ENCODE peak calls at places on chromosomes 2 and 18, in nine cellular contexts. One of them, this sample, is unnamed.

GRCh38 chr2:28350791-28351285 is 41.8 kb upstream of the FOSL2 start:
- DNase-seq in neural progenitor cell: no peak
- DNase-seq in ovary: no peak
- DNase-seq in foreskin melanocyte: no peak
- DNase-seq in esophagus squamous epithelium: no peak
- DNase-seq in EL: no peak
- DNase-seq in myocyte: no peak
- DNase-seq in SJSA1: no peak
- DNase-seq in heart right ventricle: no peak
- DNase-seq in this sample: no peak

GRCh38 chr2:71780162-71780561 is 326.8 kb downstream of the DYSF start:
- DNase-seq in neural progenitor cell: no peak
- DNase-seq in ovary: no peak
- DNase-seq in foreskin melanocyte: no peak
- DNase-seq in esophagus squamous epithelium: no peak
- DNase-seq in EL: no peak
- DNase-seq in myocyte: no peak
- DNase-seq in SJSA1: no peak
- DNase-seq in heart right ventricle: no peak
- DNase-seq in this sample: no peak

GRCh38 chr2:174607989-174608865 is 10.6 kb upstream of the WIPF1 start:
- DNase-seq in neural progenitor cell: no peak
- DNase-seq in ovary: no peak
- DNase-seq in foreskin melanocyte: no peak
- DNase-seq in esophagus squamous epithelium: no peak
- DNase-seq in EL: no peak
- DNase-seq in myocyte: no peak
- DNase-seq in SJSA1: no peak
- DNase-seq in heart right ventricle: no peak
- DNase-seq in this sample: no peak

GRCh38 chr2:20781656-20782265 is 41.1 kb downstream of the LDAH start:
- DNase-seq in neural progenitor cell: peak
- DNase-seq in ovary: no peak
- DNase-seq in foreskin melanocyte: peak
- DNase-seq in esophagus squamous epithelium: no peak
- DNase-seq in EL: peak
- DNase-seq in myocyte: peak
- DNase-seq in SJSA1: peak
- DNase-seq in heart right ventricle: no peak
- DNase-seq in this sample: no peak

GRCh38 chr2:65490222-65490621 is 57.8 kb upstream of the SPRED2 start:
- DNase-seq in neural progenitor cell: no peak
- DNase-seq in ovary: no peak
- DNase-seq in foreskin melanocyte: no peak
- DNase-seq in esophagus squamous epithelium: no peak
- DNase-seq in EL: no peak
- DNase-seq in myocyte: no peak
- DNase-seq in SJSA1: no peak
- DNase-seq in heart right ventricle: no peak
- DNase-seq in this sample: no peak

GRCh38 chr2:177525351-177525750 is 132.8 kb downstream of the AGPS start:
- DNase-seq in neural progenitor cell: no peak
- DNase-seq in ovary: no peak
- DNase-seq in foreskin melanocyte: no peak
- DNase-seq in esophagus squamous epithelium: no peak
- DNase-seq in EL: no peak
- DNase-seq in myocyte: no peak
- DNase-seq in SJSA1: no peak
- DNase-seq in heart right ventricle: no peak
- DNase-seq in this sample: no peak

GRCh38 chr2:9844036-9844483 is 786 bp downstream of the TAF1B start:
- DNase-seq in neural progenitor cell: peak
- DNase-seq in ovary: no peak
- DNase-seq in foreskin melanocyte: no peak
- DNase-seq in esophagus squamous epithelium: no peak
- DNase-seq in EL: peak
- DNase-seq in myocyte: no peak
- DNase-seq in SJSA1: no peak
- DNase-seq in heart right ventricle: no peak
- DNase-seq in this sample: no peak

GRCh38 chr2:184261331-184261730 is 337.0 kb upstream of the ZNF804A start:
- DNase-seq in neural progenitor cell: no peak
- DNase-seq in ovary: no peak
- DNase-seq in foreskin melanocyte: no peak
- DNase-seq in esophagus squamous epithelium: no peak
- DNase-seq in EL: no peak
- DNase-seq in myocyte: no peak
- DNase-seq in SJSA1: no peak
- DNase-seq in heart right ventricle: no peak
- DNase-seq in this sample: no peak

GRCh38 chr18:9701604-9702324 is 6.3 kb upstream of the RAB31 start:
- DNase-seq in neural progenitor cell: no peak
- DNase-seq in ovary: no peak
- DNase-seq in foreskin melanocyte: no peak
- DNase-seq in esophagus squamous epithelium: no peak
- DNase-seq in EL: no peak
- DNase-seq in myocyte: no peak
- DNase-seq in SJSA1: no peak
- DNase-seq in heart right ventricle: no peak
- DNase-seq in this sample: no peak